ENCODE peak calls at places on chromosomes 5 and 9, in four cellular contexts. F is H1, P is K562, Z is HepG2. S is an unnamed sample.

GRCh38 chr5:167945542-167946384 is 345.7 kb upstream of the WWC1 start:
- DNase-seq in F (no peak), P (no peak), Z (no peak), S (no peak)

GRCh38 chr5:72816297-72817075 is at the start of gene TNPO1:
- DNase-seq in F (peak; percentile 92), P (peak; percentile 88), Z (peak; percentile 77), S (peak; percentile 65)

GRCh38 chr5:41156739-41157138 is 56.6 kb downstream of the C6 start:
- DNase-seq in F (no peak), P (no peak), Z (no peak), S (no peak)

GRCh38 chr9:70136632-70137031 is 93.0 kb downstream of the MAMDC2 start:
- DNase-seq in F (no peak), P (no peak), Z (no peak), S (no peak)

GRCh38 chr9:120734607-120735006 is 20.3 kb upstream of the MEGF9 start:
- DNase-seq in F (no peak), P (no peak), Z (no peak), S (no peak)

GRCh38 chr5:139637438-139638089 is 10.6 kb upstream of the CXXC5 start:
- DNase-seq in F (peak; percentile 85), P (peak; percentile 93), Z (peak; percentile 78), S (peak; percentile 80)

GRCh38 chr5:151345808-151346478 is 1.4 kb downstream of the SLC36A2 start:
- DNase-seq in F (no peak), P (no peak), Z (no peak), S (no peak)

GRCh38 chr5:108727154-108727638 is 20.5 kb upstream of the FER start:
- DNase-seq in F (peak; percentile 47), P (peak; percentile 51), Z (no peak), S (no peak)

GRCh38 chr5:136061630-136062381 is 33.0 kb downstream of the TGFBI start:
- DNase-seq in F (no peak), P (no peak), Z (no peak), S (no peak)

GRCh38 chr5:162473051-162473714 is 405.6 kb downstream of the GABRG2 start:
- DNase-seq in F (no peak), P (no peak), Z (no peak), S (no peak)

GRCh38 chr5:39015743-39016586 is 58.2 kb downstream of the RICTOR start:
- DNase-seq in F (no peak), P (no peak), Z (peak; percentile 14), S (no peak)

GRCh38 chr5:132027027-132027426 is 15.6 kb upstream of the ACSL6 start:
- DNase-seq in F (no peak), P (no peak), Z (no peak), S (no peak)

GRCh38 chr9:13163287-13163686 is 116.2 kb downstream of the MPDZ start:
- DNase-seq in F (no peak), P (no peak), Z (no peak), S (no peak)

GRCh38 chr5:169701910-169702451 is 64.9 kb downstream of the DOCK2 start:
- DNase-seq in F (no peak), P (peak; percentile 25), Z (no peak), S (no peak)

GRCh38 chr5:2902186-2902585 is 150.7 kb upstream of the IRX2 start:
- DNase-seq in F (peak; percentile 33), P (no peak), Z (no peak), S (no peak)

GRCh38 chr5:157926171-157926671 is 67.3 kb upstream of the CLINT1 start:
- DNase-seq in F (no peak), P (no peak), Z (peak; percentile 15), S (no peak)

GRCh38 chr5:62534461-62535236 is 44.0 kb upstream of the LRRC70 start:
- DNase-seq in F (no peak), P (no peak), Z (no peak), S (no peak)

GRCh38 chr9:92206490-92206889 is 87.0 kb downstream of the IARS1 start:
- DNase-seq in F (no peak), P (no peak), Z (no peak), S (no peak)

DNA sequence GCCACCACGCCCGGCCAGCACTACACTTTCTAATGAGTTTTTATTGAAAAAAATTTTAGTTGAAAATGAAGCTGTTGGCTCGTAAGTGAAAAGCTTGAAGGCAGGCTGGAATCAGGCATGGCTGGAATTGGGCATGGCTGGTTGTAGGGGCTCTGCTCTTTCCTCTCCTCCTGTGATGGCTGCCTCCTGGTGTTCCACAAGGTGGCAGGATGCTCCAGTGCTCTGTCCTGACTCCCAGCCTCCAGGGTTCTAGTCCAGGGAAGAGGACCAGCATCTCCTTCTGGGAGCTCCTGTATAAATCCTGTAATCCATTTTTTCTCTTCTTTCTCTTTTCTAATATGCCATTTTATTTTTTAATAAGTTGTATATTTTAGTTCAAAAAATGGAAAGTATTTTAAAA is 57.2 kb upstream of the DHFR start:
- DNase-seq in F (no peak), P (peak; percentile 15), Z (peak; percentile 44), S (no peak)
- TF ChIP-seq TAF1 in F (no peak), P (no peak), Z (no peak), S (no peak)

GRCh38 chr9:34382054-34382453 is 5.4 kb upstream of the MYORG start:
- DNase-seq in F (no peak), P (no peak), Z (no peak), S (no peak)

GRCh38 chr9:34380511-34381315 is 4.0 kb upstream of the MYORG start:
- DNase-seq in F (peak; percentile 88), P (peak; percentile 93), Z (peak; percentile 66), S (peak; percentile 89)

GRCh38 chr9:34380034-34380510 is 3.4 kb upstream of the MYORG start:
- DNase-seq in F (peak; percentile 70), P (no peak), Z (no peak), S (no peak)

GRCh38 chr9:34382879-34383278 is 6.2 kb upstream of the MYORG start:
- DNase-seq in F (peak; percentile 4), P (no peak), Z (no peak), S (no peak)

DNA sequence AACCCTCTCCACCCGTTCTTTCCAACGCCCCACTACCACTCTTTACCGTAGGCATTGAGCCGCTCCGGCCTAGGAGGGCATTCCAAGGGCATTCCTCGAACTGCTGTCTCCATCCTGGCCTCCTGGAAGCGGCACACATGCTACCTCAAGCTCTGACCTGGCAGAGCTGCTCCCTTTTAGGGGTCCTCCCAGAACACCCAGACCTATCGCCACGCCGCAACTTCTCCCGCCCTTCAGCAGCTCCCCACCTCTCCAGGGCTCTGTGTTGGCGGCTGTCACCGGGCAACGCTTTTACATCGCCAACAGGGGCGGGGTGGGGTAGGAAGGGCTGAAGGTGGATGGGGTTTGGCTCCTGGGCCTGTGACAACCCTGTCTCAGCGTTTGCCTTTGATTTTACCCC is 4.6 kb upstream of the MYORG start:
- DNase-seq in F (peak; percentile 76), P (no peak), Z (no peak), S (no peak)
- TF ChIP-seq POLR2AphosphoS5 in F (no peak), P (no peak), Z (no peak), S (no peak)

DNA sequence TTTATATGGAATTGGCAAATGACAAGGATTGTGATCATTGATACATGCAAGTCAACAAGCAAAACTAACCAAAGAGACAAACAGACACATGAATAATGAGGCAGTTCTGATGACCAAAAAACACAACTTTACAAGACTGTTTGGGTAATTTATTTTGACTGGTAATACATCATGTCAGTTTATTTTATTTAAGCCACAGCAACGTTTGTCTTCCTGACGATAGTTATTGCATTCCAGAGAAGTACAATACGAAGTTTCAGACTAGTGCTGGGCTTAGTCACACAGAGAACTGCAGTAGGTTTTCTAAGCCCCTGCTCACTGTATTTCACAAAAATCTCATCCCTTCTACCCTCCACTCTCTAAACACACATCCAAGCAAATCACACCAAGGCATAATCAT is 514.2 kb downstream of the RAB3C start:
- DNase-seq in F (no peak), P (no peak), Z (no peak), S (no peak)
- TF ChIP-seq TAF1 in F (no peak), P (no peak), Z (no peak), S (no peak)

GRCh38 chr9:35342221-35342620 is 147.7 kb upstream of the RUSC2 start:
- DNase-seq in F (no peak), P (no peak), Z (no peak), S (no peak)
- TF ChIP-seq POLR2AphosphoS5 in F (no peak), P (no peak), Z (no peak), S (no peak)

DNA sequence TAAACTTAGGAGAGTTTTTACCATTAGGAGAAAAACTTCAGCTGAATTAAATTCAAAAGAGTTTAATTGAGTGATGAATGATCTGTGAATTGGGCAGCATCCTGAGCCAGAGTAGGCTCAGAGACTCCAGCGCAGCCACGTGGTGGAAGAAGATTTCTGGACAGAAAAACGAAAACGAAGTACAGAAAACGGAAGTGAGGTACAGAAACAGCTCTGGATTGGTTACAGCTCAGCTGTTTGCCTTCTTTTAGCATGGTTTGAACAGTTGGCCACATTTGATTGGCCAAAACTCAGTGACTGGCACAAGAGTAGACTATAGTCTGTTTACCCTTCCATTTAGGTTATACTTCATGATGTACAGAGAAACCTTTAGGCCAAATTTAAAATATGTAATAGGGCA is 69.2 kb upstream of the PLPP1 start:
- DNase-seq in F (peak; percentile 30), P (no peak), Z (no peak), S (no peak)
- TF ChIP-seq TAF1 in F (no peak), P (no peak), Z (no peak), S (no peak)

GRCh38 chr5:181232593-181232992 is 9.5 kb downstream of the TRIM41 start:
- DNase-seq in F (no peak), P (no peak), Z (no peak), S (no peak)

GRCh38 chr5:181234455-181235306 is 9.0 kb downstream of the RACK1 start:
- DNase-seq in F (no peak), P (peak; percentile 21), Z (no peak), S (no peak)

GRCh38 chr5:181233436-181234115 is 10.1 kb downstream of the RACK1 start:
- DNase-seq in F (no peak), P (no peak), Z (no peak), S (no peak)

GRCh38 chr5:181235323-181235688 is 8.4 kb downstream of the RACK1 start:
- DNase-seq in F (no peak), P (no peak), Z (no peak), S (no peak)

DNA sequence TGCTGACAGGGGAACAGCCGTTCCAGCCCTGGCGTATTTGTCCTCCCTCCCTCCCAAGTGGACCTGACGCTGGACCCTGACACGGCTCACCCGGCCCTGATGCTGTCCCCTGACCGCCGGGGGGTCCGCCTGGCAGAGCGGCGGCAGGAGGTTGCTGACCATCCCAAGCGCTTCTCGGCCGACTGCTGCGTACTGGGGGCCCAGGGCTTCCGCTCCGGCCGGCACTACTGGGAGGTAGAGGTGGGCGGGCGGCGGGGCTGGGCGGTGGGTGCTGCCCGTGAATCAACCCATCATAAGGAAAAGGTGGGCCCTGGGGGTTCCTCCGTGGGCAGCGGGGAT is 9.6 kb downstream of the RACK1 start:
- DNase-seq in F (no peak), P (peak; percentile 16), Z (no peak), S (no peak)
- TF ChIP-seq POLR2AphosphoS5 in F (no peak), P (no peak), Z (no peak), S (no peak)

GRCh38 chr5:35303152-35303551 is 72.9 kb upstream of the PRLR start:
- DNase-seq in F (no peak), P (no peak), Z (no peak), S (no peak)
- TF ChIP-seq TAF1 in F (no peak), P (no peak), Z (no peak), S (no peak)

GRCh38 chr5:101326766-101327165 is 423.7 kb upstream of the ST8SIA4 start:
- DNase-seq in F (no peak), P (no peak), Z (no peak), S (no peak)
- TF ChIP-seq POLR2AphosphoS5 in F (no peak), P (no peak), Z (no peak), S (no peak)